ENCODE peak calls at places on chromosomes 6 and 20, in six cellular contexts. E is GM12892, X is GM12878, K is HepG2, Q is H1, R is K562. D is an unnamed sample.

GRCh38 chr6:29813809-29814208 is 13.8 kb upstream of the HLA-G start:
- DNase-seq in E (no peak), X (no peak), K (peak), Q (no peak), R (peak), D (no peak)

GRCh38 chr6:13384966-13385365 is 56.6 kb upstream of the TBC1D7 start:
- DNase-seq in E (no peak), X (no peak), K (no peak), Q (no peak), R (no peak), D (no peak)

GRCh38 chr20:51382986-51383821 is 159.3 kb downstream of the NFATC2 start:
- DNase-seq in E (no peak), X (no peak), K (no peak), Q (no peak), R (no peak), D (no peak)

GRCh38 chr6:42140051-42140450 is 2.4 kb downstream of the C6orf132 start:
- DNase-seq in E (no peak), X (no peak), K (no peak), Q (no peak), R (no peak), D (no peak)

GRCh38 chr6:72622094-72622540 is 253 bp downstream of the KCNQ5 start:
- DNase-seq in E (peak), X (no peak), K (no peak), Q (no peak), R (peak), D (no peak)

GRCh38 chr6:75882734-75883133 is 133.7 kb downstream of the MYO6 start:
- DNase-seq in E (no peak), X (no peak), K (no peak), Q (no peak), R (no peak), D (no peak)

GRCh38 chr20:35490736-35491181 is 35.4 kb downstream of the CEP250 start:
- DNase-seq in E (peak), X (peak), K (no peak), Q (no peak), R (no peak), D (peak)

GRCh38 chr20:36754656-36755222 is 8.8 kb upstream of the NDRG3 start:
- DNase-seq in E (no peak), X (no peak), K (peak), Q (no peak), R (peak), D (no peak)

GRCh38 chr6:117483004-117483644 is 650 bp downstream of the DCBLD1 start:
- DNase-seq in E (no peak), X (no peak), K (peak), Q (no peak), R (peak), D (no peak)

GRCh38 chr6:13872681-13873080 is 52.1 kb upstream of the RNF182 start:
- DNase-seq in E (no peak), X (no peak), K (no peak), Q (no peak), R (no peak), D (no peak)

GRCh38 chr6:113672691-113673149 is 184.4 kb upstream of the MARCKS start:
- DNase-seq in E (no peak), X (no peak), K (peak), Q (no peak), R (no peak), D (no peak)

GRCh38 chr6:7642784-7643183 is 52.8 kb downstream of the SNRNP48 start:
- DNase-seq in E (no peak), X (no peak), K (no peak), Q (no peak), R (no peak), D (no peak)

GRCh38 chr6:104306206-104306605 is 553.5 kb downstream of the HACE1 start:
- DNase-seq in E (no peak), X (no peak), K (no peak), Q (no peak), R (no peak), D (no peak)

GRCh38 chr6:50791900-50792508 is 26.7 kb upstream of the TFAP2B start:
- DNase-seq in E (no peak), X (no peak), K (peak), Q (no peak), R (peak), D (no peak)

GRCh38 chr20:48164566-48165400 is 379.5 kb upstream of the SULF2 start:
- DNase-seq in E (no peak), X (no peak), K (no peak), Q (no peak), R (no peak), D (no peak)

GRCh38 chr6:32886674-32887383 is 32.8 kb downstream of the PSMB9 start:
- DNase-seq in E (no peak), X (no peak), K (no peak), Q (no peak), R (no peak), D (no peak)

GRCh38 chr6:141195251-141195832 is 937.4 kb upstream of the GJE1 start:
- DNase-seq in E (no peak), X (no peak), K (peak), Q (no peak), R (no peak), D (no peak)

GRCh38 chr6:131958551-131959470 is 7.6 kb upstream of the CCN2 start:
- DNase-seq in E (no peak), X (no peak), K (peak), Q (no peak), R (no peak), D (no peak)

GRCh38 chr20:46562373-46563169 is 12.1 kb upstream of the OCSTAMP start:
- DNase-seq in E (peak), X (no peak), K (peak), Q (peak), R (peak), D (peak)

GRCh38 chr6:34386316-34387137 is 5.9 kb downstream of the NUDT3 start:
- DNase-seq in E (no peak), X (no peak), K (peak), Q (no peak), R (peak), D (no peak)

GRCh38 chr6:165049362-165049761 is 260.0 kb downstream of the C6orf118 start:
- DNase-seq in E (no peak), X (no peak), K (peak), Q (peak), R (peak), D (peak)

GRCh38 chr6:129617986-129618385 is 92.0 kb downstream of the ARHGAP18 start:
- DNase-seq in E (no peak), X (no peak), K (no peak), Q (no peak), R (no peak), D (no peak)

GRCh38 chr6:11429577-11429976 is 108.0 kb upstream of the TMEM170B start:
- DNase-seq in E (no peak), X (no peak), K (no peak), Q (no peak), R (no peak), D (no peak)

GRCh38 chr6:77456531-77457248 is 6.6 kb downstream of the HTR1B start:
- DNase-seq in E (no peak), X (no peak), K (peak), Q (no peak), R (no peak), D (no peak)

GRCh38 chr20:37326666-37327065 is 19.3 kb upstream of the SRC start:
- DNase-seq in E (no peak), X (no peak), K (no peak), Q (no peak), R (no peak), D (no peak)

GRCh38 chr6:169632841-169633240 is 69.0 kb downstream of the WDR27 start:
- DNase-seq in E (no peak), X (no peak), K (no peak), Q (no peak), R (no peak), D (no peak)

GRCh38 chr6:168182908-168183612 is 104.0 kb upstream of the FRMD1 start:
- DNase-seq in E (no peak), X (no peak), K (no peak), Q (no peak), R (no peak), D (no peak)

GRCh38 chr6:114467931-114468330 is 125.1 kb upstream of the HS3ST5 start:
- DNase-seq in E (no peak), X (no peak), K (no peak), Q (no peak), R (no peak), D (no peak)

GRCh38 chr20:1105599-1106194 is 12.7 kb upstream of the PSMF1 start:
- DNase-seq in E (no peak), X (no peak), K (no peak), Q (no peak), R (no peak), D (no peak)

GRCh38 chr20:13325033-13325432 is 104.0 kb downstream of the ISM1 start:
- DNase-seq in E (no peak), X (no peak), K (peak), Q (peak), R (peak), D (no peak)

GRCh38 chr20:41094656-41095055 is 42.7 kb upstream of the PLCG1 start:
- DNase-seq in E (no peak), X (no peak), K (no peak), Q (no peak), R (no peak), D (no peak)

GRCh38 chr20:40497781-40498691 is 191.0 kb downstream of the MAFB start:
- DNase-seq in E (no peak), X (peak), K (no peak), Q (no peak), R (peak), D (no peak)

GRCh38 chr20:22918286-22918983 is 116.7 kb upstream of the SSTR4 start:
- DNase-seq in E (no peak), X (no peak), K (no peak), Q (no peak), R (no peak), D (no peak)

GRCh38 chr20:25320035-25320800 is 70.4 kb downstream of the ABHD12 start:
- DNase-seq in E (no peak), X (no peak), K (no peak), Q (no peak), R (no peak), D (no peak)

GRCh38 chr6:24743265-24743943 is 24.4 kb upstream of the C6orf62 start:
- DNase-seq in E (peak), X (peak), K (no peak), Q (no peak), R (peak), D (no peak)

GRCh38 chr6:144990768-144991167 is 705.6 kb downstream of the UTRN start:
- DNase-seq in E (no peak), X (no peak), K (no peak), Q (no peak), R (no peak), D (no peak)

GRCh38 chr6:20253021-20253420 is 40.8 kb upstream of the MBOAT1 start:
- DNase-seq in E (no peak), X (no peak), K (no peak), Q (no peak), R (no peak), D (no peak)

GRCh38 chr6:20251525-20251924 is 39.3 kb upstream of the MBOAT1 start:
- DNase-seq in E (no peak), X (no peak), K (no peak), Q (no peak), R (no peak), D (no peak)

GRCh38 chr6:20254295-20254694 is 42.0 kb upstream of the MBOAT1 start:
- DNase-seq in E (no peak), X (no peak), K (no peak), Q (no peak), R (no peak), D (no peak)

GRCh38 chr6:20255428-20255827 is 43.2 kb upstream of the MBOAT1 start:
- DNase-seq in E (no peak), X (no peak), K (no peak), Q (no peak), R (no peak), D (no peak)

DNA sequence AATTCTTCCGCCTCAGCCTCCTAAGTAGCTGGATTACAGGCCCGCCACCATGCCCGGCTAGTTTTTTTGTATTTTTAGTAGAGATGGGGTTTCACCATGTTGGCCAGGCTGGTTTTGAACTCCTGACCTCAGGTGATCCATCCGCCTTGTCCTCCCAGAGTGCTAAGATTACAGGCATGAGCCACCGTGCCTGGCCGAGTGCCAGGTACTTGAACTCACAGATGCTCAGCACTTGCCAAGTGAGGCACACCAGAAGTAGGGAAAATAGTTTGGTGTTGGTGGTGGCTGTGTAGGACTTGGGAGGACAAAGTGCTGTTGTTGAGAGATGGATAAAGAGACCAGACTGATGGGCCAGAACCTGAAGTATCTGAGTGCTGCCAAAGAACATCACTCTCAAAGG is 40.0 kb upstream of the MBOAT1 start:
- DNase-seq in E (no peak), X (no peak), K (no peak), Q (no peak), R (peak), D (no peak)
- TF ChIP-seq TAF1 in E (no peak), X (no peak), K (no peak), Q (no peak), R (no peak), D (no peak)

GRCh38 chr6:38713812-38714211 is 1.3 kb upstream of the DNAH8 start:
- DNase-seq in E (no peak), X (no peak), K (no peak), Q (no peak), R (no peak), D (no peak)
- TF ChIP-seq POLR2AphosphoS5 in E (no peak), X (no peak), K (no peak), Q (no peak), R (no peak), D (no peak)

GRCh38 chr20:60054716-60055371 is 96.6 kb downstream of the CDH26 start:
- DNase-seq in E (no peak), X (no peak), K (no peak), Q (no peak), R (no peak), D (no peak)

GRCh38 chr20:60057123-60057865 is 99.1 kb downstream of the CDH26 start:
- DNase-seq in E (peak), X (peak), K (peak), Q (peak), R (peak), D (peak)

GRCh38 chr20:60056345-60057122 is 98.3 kb downstream of the CDH26 start:
- DNase-seq in E (no peak), X (no peak), K (no peak), Q (no peak), R (no peak), D (no peak)

GRCh38 chr20:60053813-60054190 is 95.6 kb downstream of the CDH26 start:
- DNase-seq in E (no peak), X (no peak), K (no peak), Q (no peak), R (no peak), D (no peak)

GRCh38 chr20:60055740-60056139 is 97.5 kb downstream of the CDH26 start:
- DNase-seq in E (no peak), X (peak), K (no peak), Q (no peak), R (no peak), D (no peak)
- TF ChIP-seq POLR2A in E (no peak), X (no peak), K (no peak), Q (no peak), R (no peak), D (no peak)

DNA sequence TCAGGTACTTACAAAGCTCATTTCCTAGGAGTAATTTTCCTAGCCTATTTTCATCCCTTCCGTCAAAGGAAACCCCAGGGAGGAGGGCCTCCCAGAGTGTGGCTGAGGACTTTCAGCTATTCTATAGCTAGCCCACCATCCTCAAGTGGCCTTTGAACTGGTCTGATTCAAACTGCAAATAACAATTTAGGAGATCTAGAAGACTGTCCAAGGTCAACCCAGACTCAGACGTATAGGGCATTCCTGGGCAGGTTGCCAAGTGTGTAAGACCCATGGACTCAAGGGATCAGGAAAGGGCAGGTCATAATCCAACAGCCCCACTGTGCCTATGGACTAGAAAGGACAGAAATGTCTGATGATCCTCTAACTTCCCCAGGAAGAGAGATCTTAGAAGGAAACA is 2.1 kb upstream of the RRAGD start:
- DNase-seq in E (no peak), X (no peak), K (peak), Q (no peak), R (no peak), D (no peak)
- TF ChIP-seq TAF1 in E (no peak), X (no peak), K (no peak), Q (no peak), R (no peak), D (no peak)

GRCh38 chr6:43806041-43806757 is 36.2 kb downstream of the VEGFA start:
- DNase-seq in E (no peak), X (no peak), K (peak), Q (no peak), R (no peak), D (no peak)
- TF ChIP-seq POLR2AphosphoS5 in E (no peak), X (no peak), K (peak), Q (no peak), R (no peak), D (no peak)

GRCh38 chr6:40804905-40805304 is 217.7 kb upstream of the LRFN2 start:
- DNase-seq in E (no peak), X (no peak), K (no peak), Q (no peak), R (no peak), D (no peak)
- TF ChIP-seq POLR2A in E (no peak), X (no peak), K (no peak), Q (no peak), R (no peak), D (no peak)

GRCh38 chr20:56994006-56994405 is 272.4 kb downstream of the BMP7 start:
- DNase-seq in E (no peak), X (no peak), K (no peak), Q (no peak), R (no peak), D (no peak)

GRCh38 chr20:56993020-56993419 is 273.4 kb downstream of the BMP7 start:
- DNase-seq in E (no peak), X (no peak), K (no peak), Q (no peak), R (no peak), D (no peak)

GRCh38 chr20:56989516-56989915 is 276.9 kb downstream of the BMP7 start:
- DNase-seq in E (no peak), X (no peak), K (no peak), Q (no peak), R (no peak), D (no peak)

GRCh38 chr20:56988446-56988845 is 278.0 kb downstream of the BMP7 start:
- DNase-seq in E (no peak), X (no peak), K (no peak), Q (no peak), R (no peak), D (no peak)

GRCh38 chr20:56991516-56991915 is 274.9 kb downstream of the BMP7 start:
- DNase-seq in E (no peak), X (no peak), K (no peak), Q (no peak), R (no peak), D (no peak)
- TF ChIP-seq TAF1 in E (no peak), X (no peak), K (no peak), Q (no peak), R (no peak), D (no peak)

GRCh38 chr6:45816674-45817297 is 198.9 kb downstream of the CLIC5 start:
- DNase-seq in E (no peak), X (no peak), K (no peak), Q (no peak), R (no peak), D (no peak)
- TF ChIP-seq POLR2AphosphoS5 in E (no peak), X (no peak), K (no peak), Q (no peak), R (no peak), D (no peak)

GRCh38 chr6:43723737-43724295 is 36.2 kb upstream of the MRPS18A start:
- DNase-seq in E (peak), X (no peak), K (peak), Q (peak), R (peak), D (peak)

GRCh38 chr6:43724354-43724753 is 36.8 kb upstream of the MRPS18A start:
- DNase-seq in E (no peak), X (no peak), K (no peak), Q (no peak), R (no peak), D (no peak)

GRCh38 chr6:43725643-43726580 is 38.3 kb upstream of the MRPS18A start:
- DNase-seq in E (no peak), X (no peak), K (no peak), Q (no peak), R (peak), D (no peak)

GRCh38 chr6:43722920-43723565 is 35.5 kb upstream of the MRPS18A start:
- DNase-seq in E (no peak), X (no peak), K (no peak), Q (no peak), R (no peak), D (no peak)

DNA sequence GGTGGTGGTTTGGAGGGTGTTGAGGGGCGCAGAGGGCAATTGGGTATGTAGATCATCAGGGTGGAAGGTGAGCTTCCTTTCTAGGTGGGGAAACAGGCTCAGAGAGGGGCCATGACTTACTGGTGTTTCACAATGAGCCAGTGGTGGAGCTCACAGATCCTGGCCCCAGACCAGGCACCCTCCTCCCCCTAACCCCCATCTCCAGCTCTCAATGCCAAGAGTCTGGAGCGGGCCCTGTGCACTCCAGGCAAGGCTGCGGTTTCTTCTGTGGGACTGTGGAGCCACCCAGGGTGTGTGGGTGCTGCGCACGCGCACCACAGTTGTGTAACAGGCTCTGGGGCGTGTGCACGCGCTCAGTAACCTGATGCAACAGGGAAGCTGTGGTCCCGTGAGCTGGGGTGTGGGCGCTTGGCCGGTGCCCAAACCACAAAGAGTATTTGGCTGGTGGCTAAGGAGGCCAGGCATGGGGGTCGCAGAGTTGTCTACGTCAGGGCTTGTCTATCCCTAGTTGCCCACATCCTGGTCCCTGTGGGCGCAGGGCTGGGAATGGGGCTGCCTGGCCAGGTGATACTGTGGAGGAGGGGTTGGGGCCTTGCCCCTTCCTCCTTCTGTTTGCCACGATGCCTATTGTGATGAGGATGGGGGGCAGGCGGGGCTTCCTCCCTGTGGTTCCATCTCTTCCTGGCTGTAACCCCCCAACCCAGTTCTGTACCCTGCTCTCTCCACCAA is 37.5 kb upstream of the MRPS18A start:
- DNase-seq in E (peak), X (peak), K (peak), Q (no peak), R (peak), D (peak)
- TF ChIP-seq POLR2A in E (no peak), X (peak), K (peak), Q (no peak), R (peak), D (no peak)

DNA sequence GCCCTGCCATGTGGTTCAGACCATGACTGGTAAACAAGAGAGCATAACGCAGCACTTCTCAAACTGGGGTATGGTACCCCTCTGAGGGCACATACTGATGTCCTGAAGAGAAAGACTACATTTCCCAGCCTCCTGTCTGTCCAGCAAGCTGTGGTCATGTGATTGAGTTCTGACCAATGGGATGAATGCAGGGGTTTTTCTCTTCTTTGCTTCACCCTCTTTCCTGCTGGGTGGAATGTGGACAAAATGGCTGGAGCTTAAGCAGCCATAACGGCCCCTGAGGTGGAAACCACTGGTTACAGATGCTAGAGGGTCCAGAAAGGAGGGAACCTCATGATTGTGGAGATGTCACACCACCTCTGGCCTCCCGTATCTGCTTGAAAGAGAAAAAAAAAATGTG is 19.4 kb upstream of the KCNB1 start:
- DNase-seq in E (no peak), X (no peak), K (peak), Q (no peak), R (peak), D (no peak)
- TF ChIP-seq TAF1 in E (no peak), X (no peak), K (no peak), Q (no peak), R (no peak), D (no peak)

D was measured in GM12891.